ENCODE peak calls at places on chromosome 12, in five cellular contexts. V is stimulated activated CD4-positive, alpha-beta T cell treated with anti-CD3 and anti-CD28 coated beads, Interleukin-1b, Interleukin-23, amount 100 ng/mL, for 1 hour; Z is activated CD4-positive, alpha-beta T cell treated with anti-CD3 and anti-CD28 coated beads, Interleukin-2, amount 10 ng/mL, durations not matched to agents 7 days and 5 days; S is GM12878; Q is astrocyte of the spinal cord. O is an unnamed sample.

GRCh38 chr12:121602766-121603165 is 21.9 kb upstream of the KDM2B start:
- DNase-seq in V (no peak), Z (no peak), S (no peak), Q (no peak), O (no peak)

GRCh38 chr12:91370086-91370868 is 187.7 kb upstream of the DCN start:
- DNase-seq in V (no peak), Z (no peak), S (no peak), Q (no peak), O (no peak)

GRCh38 chr12:47271800-47272230 is 192.1 kb upstream of the AMIGO2 start:
- DNase-seq in V (no peak), Z (no peak), S (no peak), Q (no peak), O (no peak)

GRCh38 chr12:31228811-31229792 is 96.8 kb downstream of the SINHCAF start:
- DNase-seq in V (no peak), Z (no peak), S (no peak), Q (no peak), O (no peak)

GRCh38 chr12:69570545-69571399 is 14.5 kb upstream of the CCT2 start:
- DNase-seq in V (peak), Z (peak), S (peak), Q (peak), O (peak)

GRCh38 chr12:75591628-75592027 is 80.2 kb upstream of the KRR1 start:
- DNase-seq in V (no peak), Z (no peak), S (no peak), Q (no peak), O (no peak)

GRCh38 chr12:69996276-69996675 is 171.2 kb downstream of the MYRFL start:
- DNase-seq in V (no peak), Z (no peak), S (no peak), Q (no peak), O (no peak)

GRCh38 chr12:89451876-89452275 is 72.7 kb downstream of the GALNT4 start:
- DNase-seq in V (no peak), Z (no peak), S (no peak), Q (peak), O (no peak)

GRCh38 chr12:4997939-4998338 is 45.7 kb upstream of the KCNA5 start:
- DNase-seq in V (no peak), Z (no peak), S (no peak), Q (peak), O (no peak)

GRCh38 chr12:2396448-2396871 is 343.7 kb downstream of the CACNA1C start:
- DNase-seq in V (no peak), Z (no peak), S (no peak), Q (peak), O (no peak)

GRCh38 chr12:4214912-4215861 is 58.4 kb upstream of the CCND2 start:
- DNase-seq in V (no peak), Z (peak), S (peak), Q (no peak), O (no peak)

GRCh38 chr12:120257041-120257821 is 8.3 kb downstream of the PXN start:
- DNase-seq in V (no peak), Z (no peak), S (no peak), Q (peak), O (no peak)

GRCh38 chr12:123056053-123056452 is 75.6 kb downstream of the ARL6IP4 start:
- DNase-seq in V (no peak), Z (no peak), S (no peak), Q (no peak), O (no peak)

GRCh38 chr12:75613981-75614380 is 102.6 kb upstream of the KRR1 start:
- DNase-seq in V (no peak), Z (no peak), S (no peak), Q (no peak), O (no peak)

GRCh38 chr12:131698286-131698685 is 12.6 kb upstream of the SFSWAP start:
- DNase-seq in V (no peak), Z (no peak), S (no peak), Q (no peak), O (no peak)

GRCh38 chr12:42140901-42141300 is 3.8 kb downstream of the GXYLT1 start:
- DNase-seq in V (no peak), Z (no peak), S (no peak), Q (peak), O (no peak)

GRCh38 chr12:15152456-15152855 is 68.8 kb downstream of the RERG start:
- DNase-seq in V (no peak), Z (no peak), S (no peak), Q (peak), O (no peak)

GRCh38 chr12:110330544-110330943 is 49.5 kb downstream of the ATP2A2 start:
- DNase-seq in V (no peak), Z (no peak), S (no peak), Q (peak), O (no peak)

GRCh38 chr12:46071769-46072624 is 81.6 kb upstream of the SCAF11 start:
- DNase-seq in V (peak), Z (peak), S (peak), Q (peak), O (peak)

GRCh38 chr12:57771873-57772428 is at the start of gene METTL1:
- DNase-seq in V (peak), Z (peak), S (peak), Q (peak), O (peak)

GRCh38 chr12:4320859-4321701 is at the start of gene TIGAR:
- DNase-seq in V (peak), Z (peak), S (peak), Q (peak), O (peak)

GRCh38 chr12:121799842-121800693 is 3.7 kb upstream of the SETD1B start:
- DNase-seq in V (peak), Z (peak), S (no peak), Q (peak), O (no peak)

GRCh38 chr12:113860059-113860820 is 105.9 kb downstream of the RBM19 start:
- DNase-seq in V (no peak), Z (no peak), S (no peak), Q (no peak), O (no peak)

GRCh38 chr12:87274594-87275245 is 754.5 kb downstream of the C12orf50 start:
- DNase-seq in V (no peak), Z (no peak), S (no peak), Q (peak), O (peak)

GRCh38 chr12:124940393-124941169 is 26.1 kb upstream of the UBC start:
- DNase-seq in V (peak), Z (peak), S (peak), Q (peak), O (peak)

GRCh38 chr12:104828015-104828414 is 130.1 kb downstream of the SLC41A2 start:
- DNase-seq in V (no peak), Z (no peak), S (no peak), Q (no peak), O (no peak)

GRCh38 chr12:124278389-124279101 is 16.3 kb upstream of the RFLNA start:
- DNase-seq in V (no peak), Z (no peak), S (no peak), Q (peak), O (no peak)

GRCh38 chr12:45893240-45893639 is 97.1 kb downstream of the SCAF11 start:
- DNase-seq in V (no peak), Z (no peak), S (no peak), Q (no peak), O (peak)

O was measured in Jurkat, Clone E6-1.